ENCODE peak calls at places on chromosomes 1 and 21, in nine cellular contexts. G, O, I, E, T, Z, F, S and D are unnamed samples.

GRCh38 chr21:38327984-38328383 is 71.2 kb downstream of the KCNJ15 start:
- DNase-seq in T (no peak), E (no peak), G (no peak), Z (no peak), F (no peak), S (no peak), O (no peak), I (no peak), D (no peak)

GRCh38 chr1:211891708-211892107 is 61.1 kb upstream of the LPGAT1 start:
- DNase-seq in S (no peak), T (no peak), I (no peak), G (no peak), Z (no peak), E (no peak), F (no peak), O (no peak), D (no peak)

GRCh38 chr1:36133484-36133883 is 8.5 kb upstream of the COL8A2 start:
- DNase-seq in G (no peak), E (peak), I (no peak), O (peak), S (no peak), F (no peak), Z (peak), T (peak), D (no peak)

GRCh38 chr1:109763646-109764415 is at the start of gene EPS8L3:
- DNase-seq in O (peak), T (no peak), G (peak), F (no peak), E (no peak), Z (peak), I (no peak), S (no peak), D (peak)

GRCh38 chr1:8378202-8378601 is 60.3 kb downstream of the SLC45A1 start:
- DNase-seq in E (no peak), G (no peak), F (no peak), I (no peak), S (no peak), Z (no peak), O (no peak), T (no peak), D (peak)

GRCh38 chr1:213008564-213008963 is 7.1 kb downstream of the ANGEL2 start:
- DNase-seq in S (no peak), F (no peak), O (no peak), T (no peak), E (no peak), G (no peak), I (no peak), Z (no peak), D (no peak)

GRCh38 chr1:198598796-198599321 is 40.0 kb upstream of the PTPRC start:
- DNase-seq in S (no peak), E (no peak), I (no peak), G (no peak), F (no peak), T (no peak), Z (no peak), O (no peak), D (no peak)

GRCh38 chr1:172219966-172220365 is 200.5 kb upstream of the C1orf105 start:
- DNase-seq in G (no peak), T (no peak), S (no peak), E (no peak), I (no peak), Z (no peak), F (no peak), O (no peak), D (no peak)

GRCh38 chr1:246383217-246383616 is 123.9 kb downstream of the SMYD3 start:
- DNase-seq in G (no peak), O (no peak), Z (no peak), F (no peak), E (no peak), I (no peak), T (no peak), S (no peak), D (no peak)

GRCh38 chr1:226820935-226821718 is 49.3 kb upstream of the PSEN2 start:
- DNase-seq in O (peak), F (no peak), T (peak), Z (peak), E (peak), G (no peak), I (peak), S (no peak), D (peak)

GRCh38 chr1:153612755-153613331 is at the start of gene S100A16:
- DNase-seq in T (no peak), O (peak), F (no peak), G (no peak), S (peak), I (no peak), Z (peak), E (peak), D (peak)

GRCh38 chr1:184691719-184692324 is 62.8 kb downstream of the EDEM3 start:
- DNase-seq in F (no peak), G (peak), S (peak), Z (no peak), I (peak), O (no peak), T (peak), E (peak), D (no peak)

GRCh38 chr1:198763298-198763714 is 124.5 kb downstream of the PTPRC start:
- DNase-seq in E (no peak), O (no peak), F (no peak), T (no peak), I (no peak), Z (no peak), S (peak), G (no peak), D (no peak)

GRCh38 chr21:29656504-29657227 is 283.1 kb downstream of the GRIK1 start:
- DNase-seq in T (no peak), Z (no peak), I (peak), E (no peak), O (no peak), G (no peak), S (no peak), F (no peak), D (no peak)

GRCh38 chr21:29005696-29006095 is 13.0 kb upstream of the LTN1 start:
- DNase-seq in E (no peak), S (no peak), O (no peak), Z (no peak), G (no peak), T (no peak), I (no peak), F (no peak), D (no peak)

GRCh38 chr1:229230893-229231753 is 39.8 kb upstream of the RAB4A start:
- DNase-seq in S (peak), T (no peak), I (peak), E (peak), G (no peak), Z (no peak), F (no peak), O (no peak), D (peak)

GRCh38 chr1:64019818-64020217 is 183.6 kb upstream of the UBE2U start:
- DNase-seq in O (peak), Z (no peak), S (no peak), T (no peak), F (peak), G (no peak), E (no peak), I (no peak), D (peak)

GRCh38 chr1:171433451-171433850 is 51.9 kb upstream of the PRRC2C start:
- DNase-seq in T (no peak), E (no peak), F (no peak), S (no peak), O (no peak), G (no peak), Z (no peak), I (no peak), D (no peak)

GRCh38 chr1:203367051-203367450 is 16.1 kb upstream of the FMOD start:
- DNase-seq in F (no peak), I (no peak), G (no peak), O (no peak), Z (no peak), E (peak), S (no peak), T (no peak), D (no peak)

GRCh38 chr1:176691251-176692228 is 228.6 kb downstream of the PAPPA2 start:
- DNase-seq in F (no peak), O (peak), I (peak), Z (no peak), S (peak), G (peak), T (peak), E (peak), D (peak)

GRCh38 chr1:36585760-36586072 is 103.0 kb upstream of the CSF3R start:
- DNase-seq in E (no peak), Z (no peak), T (no peak), S (no peak), G (no peak), I (no peak), F (no peak), O (no peak), D (no peak)

GRCh38 chr1:97145321-97145956 is 423.9 kb downstream of the PTBP2 start:
- DNase-seq in G (no peak), E (peak), O (no peak), I (no peak), T (no peak), F (no peak), S (no peak), Z (no peak), D (no peak)

GRCh38 chr1:214552174-214552608 is 789 bp upstream of the PTPN14 start:
- DNase-seq in G (peak), O (peak), E (peak), T (peak), F (peak), S (peak), Z (peak), I (no peak), D (peak)

GRCh38 chr1:230937370-230937769 is 41.3 kb downstream of the TTC13 start:
- DNase-seq in S (no peak), T (no peak), Z (no peak), F (no peak), E (no peak), I (no peak), G (no peak), O (no peak), D (no peak)

GRCh38 chr1:119613769-119614358 is 34.2 kb downstream of the ZNF697 start:
- DNase-seq in E (peak), S (peak), Z (peak), F (no peak), T (peak), O (peak), I (peak), G (peak), D (peak)

GRCh38 chr1:94384485-94385353 is 33.5 kb upstream of the ABCD3 start:
- DNase-seq in S (no peak), F (no peak), Z (no peak), E (no peak), G (peak), O (peak), T (peak), I (no peak), D (no peak)

GRCh38 chr1:185349556-185349955 is 32.5 kb upstream of the IVNS1ABP start:
- DNase-seq in Z (no peak), I (no peak), F (no peak), T (no peak), G (no peak), O (no peak), S (no peak), E (no peak), D (no peak)

GRCh38 chr1:153688736-153689328 is 10.3 kb downstream of the NPR1 start:
- DNase-seq in Z (no peak), E (no peak), G (no peak), F (no peak), T (peak), S (no peak), I (no peak), O (no peak), D (no peak)

GRCh38 chr1:223001653-223002634 is 141.1 kb downstream of the TLR5 start:
- DNase-seq in S (no peak), E (no peak), I (no peak), Z (no peak), O (no peak), T (no peak), F (no peak), G (no peak), D (no peak)

GRCh38 chr1:22143586-22144033 is 713 bp upstream of the WNT4 start:
- DNase-seq in O (no peak), F (no peak), E (peak), Z (no peak), G (no peak), I (no peak), T (no peak), S (no peak), D (no peak)

GRCh38 chr1:7885513-7886298 is 32.8 kb upstream of the UTS2 start:
- DNase-seq in T (no peak), S (peak), O (peak), G (no peak), E (no peak), F (no peak), I (no peak), Z (peak), D (no peak)

GRCh38 chr1:61842863-61843514 is 100.7 kb downstream of the PATJ start:
- DNase-seq in O (no peak), E (peak), I (no peak), S (no peak), F (no peak), G (no peak), Z (no peak), T (no peak), D (no peak)
- TF ChIP-seq POLR2AphosphoS5 in O (no peak), E (peak), I (no peak), S (no peak), F (no peak), G (no peak), Z (no peak), T (no peak), D (no peak)

GRCh38 chr1:41355761-41356160 is 5.5 kb upstream of the FOXO6 start:
- DNase-seq in I (no peak), E (no peak), O (no peak), T (no peak), F (no peak), G (no peak), S (no peak), Z (peak), D (no peak)

GRCh38 chr1:41351262-41352151 is 9.7 kb upstream of the FOXO6 start:
- DNase-seq in T (no peak), Z (peak), G (no peak), O (no peak), E (no peak), F (no peak), S (no peak), I (no peak), D (no peak)

GRCh38 chr1:41354956-41355355 is 6.3 kb upstream of the FOXO6 start:
- DNase-seq in O (no peak), Z (peak), F (no peak), S (no peak), I (no peak), E (no peak), G (no peak), T (no peak), D (no peak)

GRCh38 chr1:41355356-41355755 is 5.9 kb upstream of the FOXO6 start:
- DNase-seq in E (no peak), I (no peak), F (no peak), Z (peak), G (no peak), T (no peak), O (no peak), S (no peak), D (no peak)

GRCh38 chr1:41353744-41354143 is 7.5 kb upstream of the FOXO6 start:
- DNase-seq in T (no peak), Z (peak), G (no peak), S (no peak), F (no peak), I (no peak), O (no peak), E (no peak), D (no peak)
- TF ChIP-seq POLR2AphosphoS5 in T (no peak), Z (no peak), G (no peak), S (no peak), F (no peak), I (no peak), O (no peak), E (no peak), D (no peak)

GRCh38 chr1:6796095-6796494 is 10.8 kb downstream of the CAMTA1 start:
- DNase-seq in S (no peak), Z (no peak), I (no peak), G (no peak), O (no peak), F (no peak), T (no peak), E (no peak), D (no peak)

GRCh38 chr1:6795203-6795602 is 9.9 kb downstream of the CAMTA1 start:
- DNase-seq in E (no peak), F (no peak), T (no peak), I (no peak), S (no peak), G (no peak), Z (no peak), O (no peak), D (no peak)

GRCh38 chr1:6799499-6799898 is 14.2 kb downstream of the CAMTA1 start:
- DNase-seq in T (no peak), I (no peak), E (no peak), Z (no peak), G (no peak), F (no peak), O (no peak), S (no peak), D (no peak)

GRCh38 chr1:6794164-6794563 is 8.9 kb downstream of the CAMTA1 start:
- DNase-seq in G (peak), F (no peak), S (peak), I (no peak), O (no peak), E (no peak), T (peak), Z (no peak), D (no peak)

GRCh38 chr1:6795661-6796060 is 10.4 kb downstream of the CAMTA1 start:
- DNase-seq in O (no peak), Z (no peak), F (no peak), G (no peak), I (no peak), T (no peak), S (no peak), E (no peak), D (no peak)
- TF ChIP-seq POLR2AphosphoS5 in O (no peak), Z (no peak), F (no peak), G (no peak), I (no peak), T (no peak), S (no peak), E (no peak), D (no peak)

DNA sequence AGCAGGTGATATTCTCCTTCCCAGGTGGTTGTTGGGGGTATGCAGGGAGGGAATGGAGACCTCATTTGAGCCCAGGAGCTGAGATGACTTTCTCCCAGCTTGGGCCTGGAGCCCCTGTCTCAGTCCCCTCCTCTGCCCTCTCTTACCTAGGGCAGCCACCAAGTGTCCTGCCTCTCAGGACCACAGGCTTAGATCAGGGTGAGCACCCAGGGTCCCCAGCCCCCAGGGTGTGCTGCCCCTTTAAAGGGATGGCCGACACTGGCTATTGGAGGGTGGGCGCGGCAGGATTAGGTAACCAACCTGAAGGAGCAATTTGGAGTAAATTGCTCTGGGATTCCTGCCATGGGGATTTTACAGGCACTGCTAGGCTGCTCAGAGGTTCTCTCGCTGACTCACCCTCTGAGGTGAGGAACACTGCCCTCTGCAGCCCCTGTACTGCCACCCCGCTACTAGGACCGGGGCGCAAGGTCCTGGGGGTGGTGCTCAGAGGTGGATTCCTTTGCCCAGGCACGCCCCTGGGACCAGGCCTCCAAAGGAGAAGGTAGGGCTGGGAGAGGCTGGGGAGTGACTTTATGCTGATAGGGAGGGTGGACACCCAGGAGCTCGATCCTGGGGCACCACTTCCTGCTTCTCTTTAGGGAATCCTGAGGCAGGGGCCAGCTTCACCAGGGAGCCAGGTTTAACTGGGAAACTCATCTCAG is 1.5 kb downstream of the RPS6KA1 start:
- DNase-seq in F (no peak), I (peak), Z (no peak), S (peak), E (peak), T (peak), O (peak), G (peak), D (no peak)
- TF ChIP-seq POLR2AphosphoS5 in F (no peak), I (no peak), Z (no peak), S (peak), E (peak), T (no peak), O (peak), G (no peak), D (no peak)

GRCh38 chr1:193358419-193358818 is 172.0 kb upstream of the B3GALT2 start:
- DNase-seq in I (no peak), Z (no peak), O (no peak), F (no peak), T (no peak), S (no peak), E (no peak), G (no peak), D (no peak)

GRCh38 chr1:193356249-193356648 is 169.8 kb upstream of the B3GALT2 start:
- DNase-seq in E (no peak), S (no peak), I (no peak), G (no peak), T (no peak), Z (no peak), O (no peak), F (no peak), D (no peak)

GRCh38 chr1:193355654-193356053 is 169.2 kb upstream of the B3GALT2 start:
- DNase-seq in O (no peak), F (no peak), I (no peak), T (no peak), E (no peak), Z (no peak), G (no peak), S (no peak), D (no peak)

DNA sequence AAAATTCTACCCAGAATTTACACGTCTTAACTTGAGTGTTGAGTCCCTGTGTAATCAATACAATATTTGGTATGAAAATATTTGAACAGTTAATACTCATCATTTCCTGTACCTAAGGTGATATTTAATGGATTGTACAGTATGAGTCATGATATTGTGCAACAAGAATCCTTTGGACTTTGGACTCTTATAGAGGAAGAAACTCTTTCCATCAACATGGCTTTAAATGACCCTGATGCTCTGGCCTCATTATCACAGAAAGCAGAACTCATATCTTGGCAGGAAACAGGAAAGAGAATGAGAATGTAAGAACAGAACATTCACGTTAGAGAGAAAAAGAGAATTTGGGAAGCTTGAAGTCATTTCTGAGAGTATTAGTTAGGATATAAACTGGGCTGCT is 168.8 kb upstream of the B3GALT2 start:
- DNase-seq in F (no peak), T (no peak), G (peak), Z (no peak), O (no peak), E (no peak), S (peak), I (peak), D (no peak)
- TF ChIP-seq POLR2AphosphoS5 in F (no peak), T (no peak), G (no peak), Z (no peak), O (no peak), E (no peak), S (no peak), I (no peak), D (no peak)

GRCh38 chr1:41461790-41462679 is 22.4 kb downstream of the EDN2 start:
- DNase-seq in Z (peak), S (no peak), F (no peak), O (peak), T (no peak), G (peak), I (no peak), E (no peak), D (no peak)
- TF ChIP-seq POLR2AphosphoS5 in Z (no peak), S (no peak), F (no peak), O (no peak), T (no peak), G (no peak), I (no peak), E (peak), D (no peak)